ENCODE peak calls at places on chromosomes 2 and 18, in nine cellular contexts. O, F, X, U, G, L, A, P and Y are unnamed samples.

GRCh38 chr2:172927381-172928357 is 148.0 kb upstream of the MAP3K20 start:
- DNase-seq in O (no peak), F (peak), X (no peak), U (peak), G (peak), L (no peak), A (no peak), P (peak), Y (no peak)

GRCh38 chr2:100554788-100555407 is 7.9 kb upstream of the PDCL3 start:
- DNase-seq in O (no peak), F (no peak), X (no peak), U (no peak), G (no peak), L (no peak), A (peak), P (no peak), Y (no peak)

GRCh38 chr2:196617430-196617829 is 22.1 kb upstream of the CCDC150 start:
- DNase-seq in O (no peak), F (no peak), X (no peak), U (no peak), G (no peak), L (no peak), A (no peak), P (no peak), Y (no peak)

GRCh38 chr2:3430740-3431490 is 51.4 kb downstream of the TRAPPC12 start:
- DNase-seq in O (no peak), F (peak), X (no peak), U (peak), G (no peak), L (no peak), A (no peak), P (no peak), Y (no peak)

GRCh38 chr18:70415823-70416488 is 127.1 kb downstream of the SOCS6 start:
- DNase-seq in O (no peak), F (no peak), X (no peak), U (no peak), G (no peak), L (no peak), A (no peak), P (no peak), Y (no peak)

GRCh38 chr2:237648016-237648381 is 20.6 kb downstream of the LRRFIP1 start:
- DNase-seq in O (no peak), F (no peak), X (no peak), U (no peak), G (no peak), L (no peak), A (no peak), P (no peak), Y (no peak)

GRCh38 chr2:218398437-218399390 is 954 bp upstream of the CTDSP1 start:
- DNase-seq in O (no peak), F (peak), X (no peak), U (peak), G (peak), L (peak), A (peak), P (no peak), Y (no peak)

GRCh38 chr2:37637122-37637875 is 34.1 kb downstream of the CDC42EP3 start:
- DNase-seq in O (no peak), F (no peak), X (no peak), U (no peak), G (no peak), L (no peak), A (no peak), P (no peak), Y (no peak)

GRCh38 chr2:134259571-134259970 is 5.7 kb downstream of the MGAT5 start:
- DNase-seq in O (no peak), F (no peak), X (no peak), U (peak), G (no peak), L (no peak), A (no peak), P (no peak), Y (no peak)

GRCh38 chr2:167127135-167127534 is 238.9 kb downstream of the XIRP2 start:
- DNase-seq in O (no peak), F (peak), X (no peak), U (peak), G (peak), L (no peak), A (no peak), P (no peak), Y (no peak)

GRCh38 chr2:167294031-167294774 is 405.9 kb downstream of the XIRP2 start:
- DNase-seq in O (no peak), F (peak), X (no peak), U (peak), G (no peak), L (peak), A (no peak), P (no peak), Y (no peak)

GRCh38 chr2:43293744-43294695 is 67.6 kb upstream of the ZFP36L2 start:
- DNase-seq in O (no peak), F (peak), X (peak), U (peak), G (peak), L (no peak), A (peak), P (peak), Y (peak)

GRCh38 chr18:20963027-20963426 is 148.6 kb downstream of the ROCK1 start:
- DNase-seq in O (no peak), F (no peak), X (no peak), U (no peak), G (no peak), L (no peak), A (no peak), P (no peak), Y (no peak)

GRCh38 chr2:239600194-239600593 is 199.4 kb upstream of the HDAC4 start:
- DNase-seq in O (no peak), F (no peak), X (no peak), U (no peak), G (no peak), L (no peak), A (no peak), P (no peak), Y (no peak)

GRCh38 chr18:72544092-72544886 is at the start of gene CBLN2:
- DNase-seq in O (no peak), F (peak), X (no peak), U (peak), G (peak), L (peak), A (peak), P (no peak), Y (peak)

GRCh38 chr2:218717262-218717661 is 6.6 kb downstream of the TTLL4 start:
- DNase-seq in O (no peak), F (no peak), X (no peak), U (peak), G (no peak), L (no peak), A (peak), P (no peak), Y (no peak)

GRCh38 chr2:40315684-40316083 is 136.2 kb downstream of the SLC8A1 start:
- DNase-seq in O (no peak), F (peak), X (no peak), U (peak), G (peak), L (no peak), A (no peak), P (no peak), Y (no peak)

GRCh38 chr2:176466918-176467452 is 197.7 kb downstream of the MTX2 start:
- DNase-seq in O (no peak), F (no peak), X (no peak), U (no peak), G (no peak), L (no peak), A (no peak), P (no peak), Y (no peak)

GRCh38 chr18:10689231-10689953 is 163.6 kb downstream of the NAPG start:
- DNase-seq in O (no peak), F (no peak), X (no peak), U (no peak), G (no peak), L (no peak), A (no peak), P (peak), Y (no peak)

GRCh38 chr2:181198188-181198864 is 217.9 kb downstream of the UBE2E3 start:
- DNase-seq in O (no peak), F (no peak), X (no peak), U (no peak), G (no peak), L (no peak), A (no peak), P (no peak), Y (no peak)

GRCh38 chr2:134866498-134867099 is 28.2 kb downstream of the ACMSD start:
- DNase-seq in O (no peak), F (peak), X (no peak), U (no peak), G (peak), L (no peak), A (no peak), P (peak), Y (no peak)

GRCh38 chr2:190701586-190701985 is 52.7 kb downstream of the NAB1 start:
- DNase-seq in O (no peak), F (no peak), X (no peak), U (no peak), G (no peak), L (no peak), A (no peak), P (no peak), Y (no peak)

GRCh38 chr2:224194161-224194560 is 155.1 kb upstream of the SERPINE2 start:
- DNase-seq in O (no peak), F (no peak), X (no peak), U (peak), G (no peak), L (no peak), A (no peak), P (no peak), Y (no peak)

GRCh38 chr2:121243821-121244460 is 41.1 kb downstream of the TFCP2L1 start:
- DNase-seq in O (no peak), F (no peak), X (no peak), U (no peak), G (no peak), L (no peak), A (no peak), P (no peak), Y (no peak)

GRCh38 chr2:224166661-224167060 is 127.6 kb upstream of the SERPINE2 start:
- DNase-seq in O (no peak), F (no peak), X (no peak), U (no peak), G (no peak), L (no peak), A (no peak), P (no peak), Y (no peak)

GRCh38 chr2:178891959-178892485 is 84.8 kb upstream of the TTN start:
- DNase-seq in O (no peak), F (no peak), X (no peak), U (no peak), G (no peak), L (no peak), A (no peak), P (no peak), Y (no peak)

GRCh38 chr2:210035679-210036078 is 33.2 kb downstream of the RPE start:
- DNase-seq in O (no peak), F (no peak), X (no peak), U (no peak), G (no peak), L (no peak), A (no peak), P (no peak), Y (no peak)

GRCh38 chr2:227862227-227862740 is 9.1 kb upstream of the DAW1 start:
- DNase-seq in O (no peak), F (peak), X (no peak), U (peak), G (peak), L (no peak), A (peak), P (no peak), Y (no peak)

GRCh38 chr18:42338683-42339082 is 383.6 kb downstream of the PIK3C3 start:
- DNase-seq in O (no peak), F (no peak), X (peak), U (no peak), G (no peak), L (no peak), A (no peak), P (no peak), Y (no peak)

GRCh38 chr18:3402962-3403585 is 46.9 kb upstream of the TGIF1 start:
- DNase-seq in O (no peak), F (peak), X (no peak), U (peak), G (no peak), L (no peak), A (peak), P (no peak), Y (no peak)

GRCh38 chr2:72149556-72150156 is 2.0 kb upstream of the CYP26B1 start:
- DNase-seq in O (peak), F (no peak), X (no peak), U (no peak), G (no peak), L (no peak), A (no peak), P (no peak), Y (no peak)

GRCh38 chr2:85523906-85524566 is 14.9 kb upstream of the MAT2A start:
- DNase-seq in O (no peak), F (peak), X (no peak), U (peak), G (no peak), L (no peak), A (no peak), P (no peak), Y (no peak)

GRCh38 chr2:78992807-78993517 is 32.5 kb upstream of the REG3G start:
- DNase-seq in O (no peak), F (no peak), X (no peak), U (no peak), G (no peak), L (peak), A (no peak), P (no peak), Y (no peak)

GRCh38 chr18:28689591-28689990 is 512.7 kb upstream of the CDH2 start:
- DNase-seq in O (no peak), F (no peak), X (no peak), U (no peak), G (no peak), L (no peak), A (no peak), P (no peak), Y (no peak)

GRCh38 chr2:86513948-86514660 is 49.1 kb downstream of the CHMP3 start:
- DNase-seq in O (no peak), F (no peak), X (no peak), U (no peak), G (no peak), L (no peak), A (no peak), P (no peak), Y (no peak)

GRCh38 chr2:128408349-128409305 is 90.0 kb upstream of the HS6ST1 start:
- DNase-seq in O (peak), F (peak), X (no peak), U (peak), G (peak), L (no peak), A (no peak), P (no peak), Y (peak)

GRCh38 chr18:57834616-57835015 is 31.5 kb upstream of the ATP8B1 start:
- DNase-seq in O (no peak), F (no peak), X (no peak), U (no peak), G (no peak), L (no peak), A (no peak), P (no peak), Y (no peak)

GRCh38 chr2:535222-535621 is 142.0 kb downstream of the TMEM18 start:
- DNase-seq in O (no peak), F (no peak), X (no peak), U (no peak), G (peak), L (no peak), A (no peak), P (no peak), Y (no peak)
- TF ChIP-seq CTCF in O (no peak), F (no peak), X (peak), U (no peak), G (peak), L (no peak), A (no peak), P (no peak), Y (peak)

GRCh38 chr2:235005023-235005422 is 53.2 kb downstream of the SH3BP4 start:
- DNase-seq in O (no peak), F (no peak), X (no peak), U (no peak), G (no peak), L (no peak), A (no peak), P (no peak), Y (no peak)

GRCh38 chr2:235006986-235007385 is 55.2 kb downstream of the SH3BP4 start:
- DNase-seq in O (no peak), F (no peak), X (no peak), U (no peak), G (no peak), L (no peak), A (no peak), P (no peak), Y (no peak)

GRCh38 chr2:235006461-235006860 is 54.6 kb downstream of the SH3BP4 start:
- DNase-seq in O (no peak), F (no peak), X (no peak), U (no peak), G (no peak), L (no peak), A (no peak), P (no peak), Y (no peak)

GRCh38 chr2:235004289-235004903 is 52.6 kb downstream of the SH3BP4 start:
- DNase-seq in O (no peak), F (peak), X (no peak), U (peak), G (no peak), L (no peak), A (no peak), P (no peak), Y (no peak)

DNA sequence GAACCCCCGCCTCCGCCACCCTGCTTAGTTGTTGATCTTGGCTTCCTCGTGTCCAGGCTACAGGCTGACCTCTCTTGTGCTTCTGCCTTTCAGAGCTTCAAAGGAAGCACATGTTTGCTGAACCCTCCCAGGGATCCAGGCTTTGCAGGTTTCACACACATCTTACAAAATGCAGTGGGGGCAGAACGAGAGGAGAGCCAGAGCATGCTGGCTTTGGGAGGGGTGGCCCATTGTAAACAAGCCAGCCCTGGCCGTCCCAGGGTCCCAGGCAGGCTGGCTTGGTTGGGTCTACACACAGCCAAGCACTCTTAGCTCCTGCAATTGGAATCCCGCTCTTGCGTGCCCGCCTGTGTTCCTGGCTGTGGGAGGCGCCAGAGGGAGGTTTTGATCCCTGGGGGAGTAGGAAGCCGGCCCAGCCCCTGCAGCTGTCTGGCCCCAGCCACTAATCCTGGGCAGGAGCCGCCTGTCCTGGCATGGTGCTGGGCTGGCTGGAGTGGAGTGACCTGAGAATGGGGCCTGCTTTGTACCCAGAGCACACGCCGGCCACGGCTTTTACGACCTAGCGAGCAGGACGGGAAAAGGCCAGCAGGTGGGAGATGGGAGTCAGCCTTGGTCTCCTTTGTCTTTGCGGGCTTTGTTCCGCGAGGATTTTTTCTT is 53.9 kb downstream of the SH3BP4 start:
- DNase-seq in O (no peak), F (peak), X (no peak), U (peak), G (no peak), L (peak), A (no peak), P (no peak), Y (no peak)
- TF ChIP-seq CTCF in O (no peak), F (no peak), X (peak), U (peak), G (peak), L (peak), A (no peak), P (peak), Y (no peak)

GRCh38 chr2:241885701-241886643 is 16.4 kb downstream of the RTP5 start:
- DNase-seq in O (no peak), F (no peak), X (no peak), U (no peak), G (no peak), L (no peak), A (no peak), P (no peak), Y (no peak)

GRCh38 chr2:241880311-241881073 is 11.0 kb downstream of the RTP5 start:
- DNase-seq in O (no peak), F (no peak), X (no peak), U (no peak), G (no peak), L (no peak), A (no peak), P (no peak), Y (no peak)

GRCh38 chr2:241879326-241879725 is 9.8 kb downstream of the RTP5 start:
- DNase-seq in O (no peak), F (no peak), X (no peak), U (no peak), G (no peak), L (no peak), A (no peak), P (no peak), Y (no peak)

GRCh38 chr2:241884951-241885700 is 15.6 kb downstream of the RTP5 start:
- DNase-seq in O (no peak), F (no peak), X (no peak), U (no peak), G (no peak), L (no peak), A (no peak), P (no peak), Y (no peak)

DNA sequence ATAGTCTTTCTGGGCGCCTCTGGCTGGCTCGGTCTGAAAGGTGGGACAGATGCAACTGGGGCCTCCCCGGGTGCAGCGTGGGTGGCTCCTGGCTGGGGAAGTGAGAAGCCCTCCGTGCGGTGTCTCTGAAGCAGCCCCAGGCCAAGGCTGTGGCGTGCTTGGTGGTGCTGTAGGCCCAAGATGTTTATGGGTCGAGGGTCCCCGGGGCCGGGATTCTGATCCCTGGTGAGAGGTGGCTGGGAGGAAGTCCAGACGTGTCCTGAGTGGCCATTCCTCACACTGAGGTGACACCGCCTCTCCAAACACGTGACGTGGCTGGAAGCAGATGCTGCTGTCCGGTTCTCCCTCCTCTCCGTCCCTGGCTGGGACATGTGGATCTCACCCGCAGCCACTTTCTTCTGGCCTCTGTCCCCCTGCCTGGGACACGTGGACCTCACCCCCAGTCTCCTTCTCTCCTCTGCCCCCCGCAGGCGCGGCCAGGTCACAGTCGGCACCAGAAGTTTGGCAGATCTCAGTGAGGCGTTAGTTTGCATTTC is 12.6 kb downstream of the RTP5 start:
- DNase-seq in O (no peak), F (no peak), X (no peak), U (no peak), G (peak), L (no peak), A (peak), P (no peak), Y (no peak)
- TF ChIP-seq CTCF in O (no peak), F (no peak), X (no peak), U (no peak), G (peak), L (no peak), A (peak), P (peak), Y (peak)

DNA sequence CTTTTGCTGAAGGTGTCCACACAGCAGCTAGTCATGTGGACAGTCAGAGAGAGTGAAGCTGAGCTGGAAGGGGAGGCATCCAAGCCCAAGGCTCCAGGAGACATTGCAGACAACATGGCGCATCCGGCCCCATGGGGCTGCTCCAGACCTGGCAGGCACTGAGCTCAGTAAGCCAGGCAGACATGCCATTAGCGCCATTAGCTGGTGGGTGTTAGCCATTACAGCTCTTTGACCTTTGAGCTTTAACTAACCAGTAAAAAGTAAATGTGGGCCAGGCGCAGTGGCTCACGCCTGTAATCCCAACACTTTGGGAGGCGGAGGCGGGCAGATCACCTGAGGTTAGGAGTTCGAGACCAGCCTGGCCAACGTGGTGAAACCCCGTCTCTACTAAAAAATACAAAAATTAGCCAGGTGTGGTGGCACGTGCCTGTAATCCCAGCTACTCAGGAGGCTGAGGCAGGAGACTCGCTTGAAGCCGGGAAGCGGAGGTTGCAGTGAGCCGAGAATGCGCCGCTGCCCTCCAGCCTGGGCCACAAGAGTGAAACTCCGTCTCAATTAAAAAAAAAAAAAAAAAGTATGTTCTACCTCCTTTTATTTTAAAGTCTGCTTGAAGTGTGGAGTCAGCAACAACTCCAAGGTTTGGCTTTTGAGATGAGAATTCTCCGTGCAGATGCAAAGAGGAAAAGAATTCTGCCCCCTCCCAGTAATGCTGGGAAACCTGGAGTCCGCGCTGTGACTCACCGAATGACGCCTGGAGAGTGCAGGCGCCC is 69.4 kb downstream of the TWSG1 start:
- DNase-seq in O (no peak), F (no peak), X (no peak), U (no peak), G (no peak), L (peak), A (peak), P (no peak), Y (no peak)
- TF ChIP-seq CTCF in O (no peak), F (no peak), X (no peak), U (no peak), G (no peak), L (peak), A (peak), P (no peak), Y (no peak)

GRCh38 chr2:23595601-23596251 is 210.7 kb downstream of the KLHL29 start:
- DNase-seq in O (no peak), F (peak), X (peak), U (peak), G (peak), L (no peak), A (no peak), P (peak), Y (no peak)
- TF ChIP-seq CTCF in O (no peak), F (no peak), X (no peak), U (no peak), G (peak), L (no peak), A (peak), P (peak), Y (no peak)